ENCODE peak calls at places on chromosome 18, in five cellular contexts. One of them, this sample, is unnamed. For H3K9me3 and H3K4me1, the result is how much of the 10 kb centered on the place peaks cover.

GRCh38 chr18:29062921-29063320 is 886.0 kb upstream of the CDH2 start:
- DNase-seq in aorta: no peak
- DNase-seq in ovary: no peak
- DNase-seq in A549: no peak
- DNase-seq in effector memory CD4-positive, alpha-beta T cell: no peak
- DNase-seq in this sample: no peak

GRCh38 chr18:657311-657997 is at the start of gene TYMS:
- DNase-seq in effector memory CD4-positive, alpha-beta T cell: no peak
- DNase-seq in ovary: peak
- DNase-seq in A549: peak
- DNase-seq in aorta: peak
- DNase-seq in this sample: no peak

GRCh38 chr18:79644006-79644665 is 35.5 kb upstream of the CTDP1 start:
- DNase-seq in aorta: no peak
- DNase-seq in A549: peak
- DNase-seq in ovary: peak
- DNase-seq in effector memory CD4-positive, alpha-beta T cell: peak
- DNase-seq in this sample: peak

GRCh38 chr18:37571266-37571665 is 5.7 kb upstream of the CELF4 start:
- DNase-seq in A549: no peak
- DNase-seq in ovary: no peak
- DNase-seq in aorta: no peak
- DNase-seq in effector memory CD4-positive, alpha-beta T cell: no peak
- DNase-seq in this sample: no peak

GRCh38 chr18:59148192-59148591 is 8.5 kb downstream of the SEC11C start:
- DNase-seq in effector memory CD4-positive, alpha-beta T cell: no peak
- DNase-seq in A549: no peak
- DNase-seq in ovary: no peak
- DNase-seq in aorta: no peak
- DNase-seq in this sample: no peak

GRCh38 chr18:58195278-58195721 is 151.3 kb downstream of the NEDD4L start:
- DNase-seq in A549: no peak
- DNase-seq in effector memory CD4-positive, alpha-beta T cell: no peak
- DNase-seq in ovary: peak
- DNase-seq in aorta: no peak
- DNase-seq in this sample: peak

GRCh38 chr18:46462523-46462922 is 194.5 kb downstream of the LOXHD1 start:
- DNase-seq in effector memory CD4-positive, alpha-beta T cell: no peak
- DNase-seq in A549: no peak
- DNase-seq in ovary: no peak
- DNase-seq in aorta: no peak
- DNase-seq in this sample: no peak

GRCh38 chr18:33107511-33107910 is 333.0 kb downstream of the CCDC178 start:
- DNase-seq in A549: no peak
- DNase-seq in effector memory CD4-positive, alpha-beta T cell: no peak
- DNase-seq in aorta: no peak
- DNase-seq in ovary: no peak
- DNase-seq in this sample: no peak

GRCh38 chr18:11113046-11113548 is 36.3 kb downstream of the PIEZO2 start:
- DNase-seq in aorta: no peak
- DNase-seq in A549: no peak
- DNase-seq in ovary: no peak
- DNase-seq in effector memory CD4-positive, alpha-beta T cell: no peak
- DNase-seq in this sample: no peak

GRCh38 chr18:37563810-37564511 is 1.6 kb downstream of the CELF4 start:
- DNase-seq in aorta: no peak
- DNase-seq in effector memory CD4-positive, alpha-beta T cell: no peak
- DNase-seq in A549: no peak
- DNase-seq in ovary: no peak
- DNase-seq in this sample: no peak

GRCh38 chr18:72869786-72870185 is 2.0 kb upstream of the NETO1 start:
- DNase-seq in A549: no peak
- DNase-seq in ovary: no peak
- DNase-seq in aorta: no peak
- DNase-seq in effector memory CD4-positive, alpha-beta T cell: no peak
- DNase-seq in this sample: no peak

GRCh38 chr18:10113156-10114022 is 199.6 kb downstream of the VAPA start:
- DNase-seq in effector memory CD4-positive, alpha-beta T cell: no peak
- DNase-seq in aorta: no peak
- DNase-seq in A549: no peak
- DNase-seq in ovary: no peak
- DNase-seq in this sample: no peak

GRCh38 chr18:59123588-59124369 is 15.9 kb upstream of the SEC11C start:
- DNase-seq in ovary: no peak
- DNase-seq in A549: peak
- DNase-seq in aorta: no peak
- DNase-seq in effector memory CD4-positive, alpha-beta T cell: no peak
- DNase-seq in this sample: no peak

GRCh38 chr18:40234217-40234616 is 1720.8 kb upstream of the PIK3C3 start:
- DNase-seq in effector memory CD4-positive, alpha-beta T cell: no peak
- DNase-seq in ovary: no peak
- DNase-seq in A549: no peak
- DNase-seq in aorta: no peak
- DNase-seq in this sample: no peak

GRCh38 chr18:23337599-23338444 is 115.3 kb upstream of the RIOK3 start:
- DNase-seq in effector memory CD4-positive, alpha-beta T cell: no peak
- DNase-seq in ovary: no peak
- DNase-seq in aorta: no peak
- DNase-seq in A549: no peak
- DNase-seq in this sample: no peak

GRCh38 chr18:23200751-23201150 is 65.5 kb downstream of the CABLES1 start:
- DNase-seq in A549: no peak
- DNase-seq in ovary: no peak
- DNase-seq in aorta: no peak
- DNase-seq in effector memory CD4-positive, alpha-beta T cell: no peak
- DNase-seq in this sample: no peak

GRCh38 chr18:59049726-59050660 is 89.7 kb upstream of the SEC11C start:
- DNase-seq in A549: no peak
- DNase-seq in ovary: no peak
- DNase-seq in effector memory CD4-positive, alpha-beta T cell: no peak
- DNase-seq in aorta: no peak
- DNase-seq in this sample: no peak

DNA sequence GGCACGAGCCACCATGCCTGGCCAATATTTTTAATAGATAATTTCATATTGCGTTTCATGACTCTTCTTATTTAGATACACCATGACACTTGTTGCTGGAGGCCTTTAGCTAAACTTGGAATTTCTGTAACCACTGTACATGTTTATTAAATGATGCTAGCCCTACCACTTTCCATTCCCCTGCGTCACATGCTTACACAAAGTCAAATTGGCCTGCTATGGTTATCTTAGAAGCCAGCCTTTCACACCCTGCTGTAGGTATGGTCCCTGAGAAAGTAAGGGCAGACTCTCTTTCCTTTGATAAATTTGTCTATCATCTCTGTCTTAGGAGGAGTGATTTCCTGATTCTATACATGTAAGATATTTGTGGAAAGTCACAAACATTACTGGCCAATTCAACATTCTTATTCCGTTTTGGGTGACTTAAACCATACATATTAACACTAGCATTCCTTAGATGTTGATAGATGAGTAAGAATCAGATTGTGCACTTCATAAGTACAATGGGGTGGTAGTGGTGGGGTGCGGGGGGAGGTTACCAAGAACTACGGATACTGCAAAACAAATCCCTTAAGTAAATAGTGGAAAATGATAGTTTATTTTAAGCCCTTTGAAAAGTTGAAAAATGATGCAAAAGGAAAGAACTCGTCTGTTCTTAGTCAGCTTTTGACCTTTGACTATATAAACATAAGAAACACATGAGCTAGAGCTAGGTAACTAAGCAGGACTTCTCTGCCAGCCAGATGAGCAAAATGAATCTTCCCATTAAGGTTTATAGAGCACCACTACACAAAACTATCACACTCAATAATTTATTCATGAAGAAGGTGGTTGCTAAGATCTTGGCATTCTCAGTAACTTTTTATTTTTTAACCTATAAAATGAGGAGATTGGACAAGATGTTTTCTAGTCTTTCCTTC is 7.9 kb upstream of the NDUFV2 start:
- DNase-seq in effector memory CD4-positive, alpha-beta T cell: no peak
- DNase-seq in ovary: no peak
- DNase-seq in A549: peak
- DNase-seq in aorta: no peak
- DNase-seq in this sample: no peak
- H3K27ac ChIP-seq in effector memory CD4-positive, alpha-beta T cell: peak
- H3K27ac ChIP-seq in ovary: no peak
- H3K27ac ChIP-seq in A549: peak
- H3K27ac ChIP-seq in aorta: no peak
- H3K27ac ChIP-seq in this sample: peak

DNA sequence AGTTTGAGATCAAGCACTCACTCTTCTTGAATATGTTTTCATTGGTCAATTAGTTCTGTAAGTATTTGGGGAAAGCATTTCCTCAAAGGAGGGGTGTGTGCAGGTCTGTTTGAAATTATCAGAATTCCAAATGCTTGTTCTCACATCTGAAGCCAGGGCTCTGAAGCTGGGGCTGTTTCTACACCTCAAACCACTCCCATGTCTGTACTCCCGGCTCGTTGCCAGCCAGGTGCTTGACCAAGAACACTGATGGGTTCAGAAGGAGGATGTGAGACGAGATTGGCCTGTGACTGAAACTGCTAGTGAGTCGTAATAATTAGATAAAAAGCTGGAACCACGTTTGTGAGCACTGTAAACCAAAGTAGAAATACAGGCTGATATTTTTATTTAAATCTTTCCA is 356.5 kb upstream of the SALL3 start:
- DNase-seq in ovary: no peak
- DNase-seq in effector memory CD4-positive, alpha-beta T cell: no peak
- DNase-seq in aorta: peak
- DNase-seq in A549: no peak
- DNase-seq in this sample: no peak
- H3K9me3 ChIP-seq in ovary: under half
- H3K9me3 ChIP-seq in effector memory CD4-positive, alpha-beta T cell: under half
- H3K9me3 ChIP-seq in aorta: under half
- H3K9me3 ChIP-seq in A549: under half
- H3K9me3 ChIP-seq in this sample: under half

DNA sequence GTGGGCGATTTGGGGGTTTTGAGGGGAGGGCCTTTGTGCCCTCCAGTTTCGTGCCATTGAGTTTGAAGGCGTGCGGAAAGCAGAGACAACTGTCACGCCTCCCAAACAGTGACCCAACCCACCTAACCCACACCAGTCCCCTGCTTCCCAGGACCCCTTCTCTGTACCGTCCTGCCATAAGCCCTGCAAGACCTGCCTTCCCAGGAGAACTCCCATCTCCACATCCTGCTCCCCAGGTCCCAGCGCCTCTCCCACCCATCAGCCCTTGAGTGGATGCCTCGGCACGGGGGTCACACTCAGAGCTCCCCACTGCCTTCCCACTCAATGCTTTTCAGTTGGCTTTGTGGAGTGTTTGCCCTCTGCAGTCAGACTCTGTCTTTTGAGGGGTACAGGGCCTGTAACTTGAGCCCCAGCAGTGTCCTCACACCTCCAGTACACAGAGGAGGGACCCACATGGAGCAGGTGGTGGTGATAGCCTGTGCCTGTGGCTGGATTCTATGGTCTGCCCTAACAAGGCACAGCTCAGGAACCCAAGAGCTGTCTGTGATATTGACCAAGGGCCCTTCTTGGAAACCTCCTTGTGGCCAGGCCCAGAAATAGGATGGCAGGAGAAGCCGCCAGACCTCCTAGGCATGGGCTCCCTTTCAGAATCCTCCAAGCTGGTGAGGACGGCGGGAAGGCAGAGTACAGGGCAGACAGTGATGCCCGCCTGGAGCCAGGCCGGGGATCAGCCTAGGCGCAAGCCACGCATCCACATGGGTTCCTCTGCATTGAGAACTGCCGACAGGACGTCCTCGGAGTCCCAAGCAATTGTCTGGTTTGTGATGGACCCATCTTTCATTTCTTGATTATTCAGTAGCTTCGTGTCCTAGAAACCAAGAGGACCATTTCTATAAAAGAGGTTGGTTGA is 44.4 kb upstream of the SMAD7 start:
- DNase-seq in ovary: no peak
- DNase-seq in aorta: no peak
- DNase-seq in effector memory CD4-positive, alpha-beta T cell: no peak
- DNase-seq in A549: no peak
- DNase-seq in this sample: no peak
- H3K4me1 ChIP-seq in ovary: under half
- H3K4me1 ChIP-seq in aorta: under half
- H3K4me1 ChIP-seq in effector memory CD4-positive, alpha-beta T cell: under half
- H3K4me1 ChIP-seq in A549: half or more
- H3K4me1 ChIP-seq in this sample: under half

DNA sequence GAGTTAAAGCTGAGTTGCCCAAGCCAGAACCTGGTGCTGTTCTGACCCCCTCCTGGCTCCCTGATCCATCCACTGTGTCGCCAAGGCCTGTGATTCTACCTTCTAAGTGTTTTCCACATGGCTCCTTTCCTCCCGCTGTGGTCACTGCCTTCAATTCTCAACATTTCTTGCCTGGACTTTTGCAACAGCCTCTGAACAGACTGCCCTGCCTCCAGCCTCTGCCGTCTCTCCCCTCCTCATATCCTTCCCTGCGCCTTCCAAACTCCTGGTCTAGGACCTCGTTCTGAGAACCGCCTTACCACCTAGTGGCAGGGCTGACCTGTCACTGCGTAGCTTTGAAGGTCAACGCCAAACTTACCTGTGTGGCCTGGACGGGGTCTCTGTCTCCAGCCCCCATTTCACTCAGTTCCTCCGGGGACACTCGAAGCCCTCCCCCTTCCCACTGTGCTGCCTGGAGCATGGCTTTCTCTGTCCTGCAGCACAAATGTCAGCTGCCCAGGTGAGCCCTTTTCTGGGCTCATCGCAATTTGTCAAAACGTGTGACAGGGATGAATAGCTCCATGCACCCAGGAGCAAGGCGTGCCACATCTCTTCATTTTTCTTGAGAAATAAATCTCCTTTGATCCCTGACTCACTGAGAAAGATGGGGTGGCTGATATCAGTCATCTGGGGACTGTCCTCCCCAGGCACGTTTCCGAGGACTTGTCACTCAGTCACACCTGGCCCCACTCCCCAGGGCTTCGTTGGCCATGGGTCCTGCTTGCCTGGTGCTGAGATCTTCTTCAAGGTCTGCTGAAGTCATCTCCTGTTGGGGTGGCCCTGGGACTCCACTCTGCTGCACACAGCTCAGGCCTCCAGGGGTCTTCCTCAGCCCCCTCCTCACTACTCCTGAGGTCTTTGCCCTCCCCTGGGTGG is 46.7 kb downstream of the LDLRAD4 start:
- DNase-seq in A549: no peak
- DNase-seq in ovary: no peak
- DNase-seq in aorta: no peak
- DNase-seq in effector memory CD4-positive, alpha-beta T cell: no peak
- DNase-seq in this sample: no peak
- H3K27ac ChIP-seq in A549: no peak
- H3K27ac ChIP-seq in ovary: no peak
- H3K27ac ChIP-seq in aorta: peak
- H3K27ac ChIP-seq in effector memory CD4-positive, alpha-beta T cell: peak
- H3K27ac ChIP-seq in this sample: peak

GRCh38 chr18:27541293-27541692 is 356.2 kb upstream of the CHST9 start:
- DNase-seq in ovary: no peak
- DNase-seq in A549: no peak
- DNase-seq in aorta: no peak
- DNase-seq in effector memory CD4-positive, alpha-beta T cell: no peak
- DNase-seq in this sample: no peak
- H3K9me3 ChIP-seq in ovary: under half
- H3K9me3 ChIP-seq in A549: under half
- H3K9me3 ChIP-seq in aorta: under half
- H3K9me3 ChIP-seq in effector memory CD4-positive, alpha-beta T cell: under half
- H3K9me3 ChIP-seq in this sample: under half